ENCODE peak calls at places on chromosomes 5 and 9, in nine cellular contexts. R is stimulated activated CD4-positive, alpha-beta T cell treated with anti-CD3 and anti-CD28 coated beads, Interleukin-1b, Interleukin-23, amount 100 ng/mL, for 4 hours; E is naive thymus-derived CD8-positive, alpha-beta T cell; H is 8988T; L is activated CD4-positive, alpha-beta T cell treated with anti-CD3 and anti-CD28 coated beads, Interleukin-2, amount 10 ng/mL, durations not matched to agents 7 days and 5 days; S is cerebellum; A is endothelial cell; T is lower lobe of right lung; Y is GDM1. F is an unnamed sample.

GRCh38 chr9:99368341-99369326 is 146.6 kb downstream of the SEC61B start:
- DNase-seq in L (no peak), S (peak; percentile 57), A (peak; percentile 45), H (no peak), R (no peak), T (no peak), Y (no peak), E (no peak), F (peak; percentile 50)

GRCh38 chr5:141508808-141509611 is 20.1 kb downstream of the PCDHGC5 start:
- DNase-seq in R (no peak), L (no peak), S (peak; percentile 55), A (peak; percentile 44), E (no peak), H (peak; percentile 81), Y (no peak), T (no peak), F (no peak)

GRCh38 chr5:91670565-91670964 is 287.4 kb upstream of the ARRDC3 start:
- DNase-seq in H (no peak), E (no peak), R (no peak), L (no peak), S (no peak), T (no peak), A (no peak), Y (no peak), F (no peak)

GRCh38 chr9:4167040-4167671 is 132.7 kb downstream of the GLIS3 start:
- DNase-seq in S (no peak), A (no peak), T (no peak), R (no peak), Y (no peak), H (no peak), L (no peak), E (no peak), F (no peak)

GRCh38 chr5:1788200-1788599 is 11.4 kb downstream of the MRPL36 start:
- DNase-seq in E (no peak), R (no peak), Y (no peak), L (no peak), T (no peak), H (no peak), A (no peak), S (no peak), F (no peak)

GRCh38 chr9:133701981-133702797 is 36.0 kb downstream of the SARDH start:
- DNase-seq in A (no peak), S (no peak), H (no peak), T (peak; percentile 44), R (peak; percentile 56), Y (no peak), L (peak; percentile 71), E (peak; percentile 56), F (peak; percentile 79)

GRCh38 chr9:35237303-35237702 is 75.5 kb downstream of the UNC13B start:
- DNase-seq in S (no peak), L (no peak), A (no peak), H (no peak), Y (no peak), R (no peak), E (no peak), T (peak; percentile 49), F (no peak)

GRCh38 chr5:76930083-76930482 is 22.8 kb upstream of the CRHBP start:
- DNase-seq in Y (no peak), R (no peak), T (no peak), E (no peak), S (no peak), L (no peak), H (no peak), A (no peak), F (no peak)

GRCh38 chr5:83688321-83688720 is 32.3 kb downstream of the HAPLN1 start:
- DNase-seq in E (no peak), L (no peak), A (no peak), T (no peak), S (no peak), Y (no peak), H (no peak), R (no peak), F (no peak)

GRCh38 chr5:10424124-10424731 is 17.5 kb upstream of the ROPN1L start:
- DNase-seq in L (peak; percentile 26), R (no peak), Y (peak; percentile 33), A (peak; percentile 28), T (no peak), E (no peak), S (peak; percentile 60), H (no peak), F (no peak)

GRCh38 chr9:81848472-81848871 is 79.8 kb upstream of the SPATA31D4 start:
- DNase-seq in Y (no peak), T (no peak), E (no peak), A (no peak), H (no peak), L (no peak), S (no peak), R (no peak), F (no peak)

GRCh38 chr5:73365301-73365853 is 83.2 kb downstream of the FOXD1 start:
- DNase-seq in R (no peak), L (no peak), Y (no peak), E (no peak), A (no peak), H (no peak), T (no peak), S (no peak), F (no peak)

GRCh38 chr5:142924135-142924883 is 154.1 kb downstream of the ARHGAP26 start:
- DNase-seq in R (no peak), S (no peak), H (no peak), A (no peak), L (peak; percentile 22), E (no peak), T (no peak), Y (peak; percentile 23), F (no peak)

GRCh38 chr9:2403701-2404100 is 217.9 kb upstream of the VLDLR start:
- DNase-seq in T (no peak), R (no peak), L (no peak), H (no peak), Y (no peak), A (no peak), S (no peak), E (no peak), F (no peak)

GRCh38 chr9:128629852-128630545 is 26.6 kb downstream of the DYNC2I2 start:
- DNase-seq in H (no peak), S (no peak), A (no peak), T (peak; percentile 29), E (no peak), L (no peak), Y (no peak), R (no peak), F (peak; percentile 36)

GRCh38 chr5:11182441-11183080 is 421.5 kb upstream of the DAP start:
- DNase-seq in Y (no peak), L (no peak), H (no peak), S (peak; percentile 25), A (peak; percentile 49), E (no peak), R (no peak), T (no peak), F (no peak)

GRCh38 chr5:154334406-154335041 is 111.3 kb upstream of the SAP30L start:
- DNase-seq in E (no peak), L (no peak), R (no peak), S (no peak), T (no peak), Y (no peak), H (no peak), A (no peak), F (no peak)

GRCh38 chr5:122705876-122706275 is 69.0 kb upstream of the SNX2 start:
- DNase-seq in S (no peak), E (no peak), R (no peak), H (no peak), Y (no peak), A (no peak), T (no peak), L (no peak), F (no peak)

GRCh38 chr5:32508806-32509805 is 64.6 kb upstream of the ZFR start:
- DNase-seq in R (no peak), E (no peak), H (no peak), T (no peak), A (no peak), L (no peak), Y (no peak), S (no peak), F (no peak)

GRCh38 chr5:139295692-139296091 is 2.2 kb downstream of the MATR3 start:
- DNase-seq in S (no peak), A (no peak), H (no peak), T (no peak), L (no peak), R (no peak), Y (no peak), E (no peak), F (no peak)

GRCh38 chr9:75372499-75373268 is 284.4 kb downstream of the OSTF1 start:
- DNase-seq in A (no peak), T (no peak), Y (no peak), E (no peak), H (no peak), L (no peak), S (no peak), R (no peak), F (no peak)

GRCh38 chr9:137278061-137278912 is 761 bp downstream of the TOR4A start:
- DNase-seq in S (no peak), Y (no peak), L (no peak), H (no peak), A (peak; percentile 52), T (peak; percentile 69), E (no peak), R (no peak), F (no peak)

GRCh38 chr5:121350493-121350892 is 501.2 kb upstream of the FTMT start:
- DNase-seq in H (no peak), E (no peak), T (no peak), S (no peak), Y (no peak), A (no peak), R (no peak), L (no peak), F (no peak)

GRCh38 chr5:135441256-135441915 is 5.8 kb downstream of the DCANP1 start:
- DNase-seq in S (no peak), R (no peak), Y (peak; percentile 69), E (no peak), H (no peak), A (no peak), L (peak; percentile 1), T (no peak), F (no peak)

GRCh38 chr5:174990909-174991308 is 266.5 kb downstream of the MSX2 start:
- DNase-seq in Y (no peak), E (no peak), S (no peak), A (no peak), L (no peak), T (no peak), R (no peak), H (no peak), F (no peak)

GRCh38 chr5:13955896-13956295 is 11.4 kb upstream of the DNAH5 start:
- DNase-seq in E (no peak), R (no peak), Y (no peak), S (no peak), H (no peak), L (no peak), A (no peak), T (no peak), F (no peak)

GRCh38 chr5:173926359-173926758 is 38.2 kb downstream of the CPEB4 start:
- DNase-seq in A (no peak), Y (no peak), R (no peak), L (no peak), E (no peak), H (no peak), T (no peak), S (peak; percentile 36), F (no peak)

GRCh38 chr9:133427658-133428348 is 5.6 kb downstream of the ADAMTS13 start:
- DNase-seq in R (no peak), T (no peak), Y (no peak), E (no peak), S (no peak), H (peak; percentile 31), L (no peak), A (no peak), F (no peak)

GRCh38 chr5:98308960-98309359 is 464.5 kb upstream of the RGMB start:
- DNase-seq in R (no peak), Y (no peak), A (no peak), L (no peak), T (no peak), E (no peak), H (no peak), S (no peak), F (no peak)

GRCh38 chr5:39427225-39427624 is 2.4 kb upstream of the DAB2 start:
- DNase-seq in T (no peak), E (no peak), S (no peak), R (no peak), Y (no peak), H (no peak), L (no peak), A (no peak), F (no peak)

F was measured in left lung.